ENCODE peak calls at places on chromosomes 13 and 19, in four cellular contexts. X is HepG2, F is K562, G is GM12878. I is an unnamed sample.

GRCh38 chr13:24713022-24713421 is 32.8 kb downstream of the ATP12A start:
- DNase-seq in F (no peak), X (no peak), G (no peak), I (no peak)

GRCh38 chr13:107582171-107582570 is 633.2 kb downstream of the LIG4 start:
- DNase-seq in G (no peak), F (no peak), X (no peak), I (no peak)

GRCh38 chr19:2648528-2648937 is 54.0 kb downstream of the GNG7 start:
- DNase-seq in F (peak), X (peak), G (peak), I (peak)

GRCh38 chr13:30153871-30154426 is 153.4 kb downstream of the KATNAL1 start:
- DNase-seq in F (no peak), G (no peak), X (no peak), I (no peak)

GRCh38 chr13:102255409-102255808 is 146.4 kb downstream of the FGF14 start:
- DNase-seq in G (no peak), F (no peak), X (no peak), I (no peak)

GRCh38 chr13:59744747-59745394 is 418.9 kb downstream of the DIAPH3 start:
- DNase-seq in F (no peak), X (no peak), G (no peak), I (no peak)

GRCh38 chr19:3778899-3779723 is 7.1 kb downstream of the MATK start:
- DNase-seq in X (no peak), G (no peak), F (peak), I (no peak)

GRCh38 chr13:31697290-31697689 is 42.0 kb upstream of the RXFP2 start:
- DNase-seq in F (no peak), G (no peak), X (no peak), I (no peak)

GRCh38 chr19:1417145-1417544 is 9.8 kb downstream of the DAZAP1 start:
- DNase-seq in G (no peak), X (no peak), F (no peak), I (no peak)

GRCh38 chr13:92265408-92265807 is 867.0 kb downstream of the GPC5 start:
- DNase-seq in X (no peak), F (no peak), G (no peak), I (no peak)

GRCh38 chr19:40785526-40785925 is 7.5 kb downstream of the RAB4B start:
- DNase-seq in X (no peak), G (no peak), F (no peak), I (no peak)

GRCh38 chr19:5927439-5927821 is 13.4 kb downstream of the CAPS start:
- DNase-seq in G (peak), F (no peak), X (no peak), I (no peak)

GRCh38 chr19:5719274-5719960 is 529 bp downstream of the LONP1 start:
- DNase-seq in X (no peak), F (peak), G (no peak), I (no peak)

GRCh38 chr19:3363841-3364500 is 2.4 kb upstream of the NFIC start:
- DNase-seq in F (no peak), G (no peak), X (no peak), I (no peak)

GRCh38 chr13:30004204-30004603 is 153.8 kb upstream of the UBL3 start:
- DNase-seq in F (no peak), G (no peak), X (no peak), I (no peak)

GRCh38 chr13:24033527-24034302 is 126.8 kb upstream of the SPATA13 start:
- DNase-seq in F (no peak), G (no peak), X (no peak), I (no peak)

GRCh38 chr13:97179501-97179900 is 42.6 kb upstream of the MBNL2 start:
- DNase-seq in G (no peak), X (no peak), F (no peak), I (no peak)

GRCh38 chr13:43675577-43675976 is 111.2 kb downstream of the ENOX1 start:
- DNase-seq in F (no peak), G (no peak), X (no peak), I (no peak)

GRCh38 chr13:108220042-108220441 is 1.9 kb downstream of the ABHD13 start:
- DNase-seq in G (no peak), F (peak), X (peak), I (no peak)

GRCh38 chr13:41029629-41030028 is 10.5 kb upstream of the ELF1 start:
- DNase-seq in G (no peak), X (no peak), F (no peak), I (no peak)

GRCh38 chr19:14085309-14085995 is at the start of gene C19orf67:
- DNase-seq in G (no peak), X (no peak), F (peak), I (no peak)

GRCh38 chr13:94481966-94482365 is 2.5 kb upstream of the DCT start:
- DNase-seq in F (no peak), G (no peak), X (peak), I (peak)

GRCh38 chr19:37953125-37953524 is 46.1 kb downstream of the SIPA1L3 start:
- DNase-seq in F (no peak), X (no peak), G (no peak), I (no peak)

GRCh38 chr19:13260883-13261653 is 110.9 kb downstream of the IER2 start:
- DNase-seq in X (no peak), F (peak), G (peak), I (peak)

GRCh38 chr19:32750441-32751055 is 31.0 kb downstream of the TDRD12 start:
- DNase-seq in F (no peak), X (no peak), G (no peak), I (no peak)

GRCh38 chr19:789473-790052 is 7.7 kb upstream of the PTBP1 start:
- DNase-seq in G (no peak), F (peak), X (peak), I (no peak)

GRCh38 chr19:43700368-43701015 is 15.4 kb upstream of the IRGC start:
- DNase-seq in X (no peak), F (no peak), G (no peak), I (no peak)

GRCh38 chr13:23656637-23657036 is 86.4 kb downstream of the TNFRSF19 start:
- DNase-seq in X (peak), F (peak), G (no peak), I (no peak)

GRCh38 chr19:5131031-5131865 is 162.3 kb downstream of the KDM4B start:
- DNase-seq in G (peak), F (no peak), X (no peak), I (no peak)

GRCh38 chr13:82356667-82357066 is 1525.6 kb downstream of the SLITRK1 start:
- DNase-seq in F (no peak), X (no peak), G (no peak), I (peak)

GRCh38 chr19:40266912-40267600 is 18.1 kb downstream of the AKT2 start:
- DNase-seq in G (no peak), F (peak), X (no peak), I (no peak)

GRCh38 chr19:43544077-43544476 is 11.1 kb downstream of the ZNF575 start:
- DNase-seq in G (no peak), F (no peak), X (no peak), I (no peak)

DNA sequence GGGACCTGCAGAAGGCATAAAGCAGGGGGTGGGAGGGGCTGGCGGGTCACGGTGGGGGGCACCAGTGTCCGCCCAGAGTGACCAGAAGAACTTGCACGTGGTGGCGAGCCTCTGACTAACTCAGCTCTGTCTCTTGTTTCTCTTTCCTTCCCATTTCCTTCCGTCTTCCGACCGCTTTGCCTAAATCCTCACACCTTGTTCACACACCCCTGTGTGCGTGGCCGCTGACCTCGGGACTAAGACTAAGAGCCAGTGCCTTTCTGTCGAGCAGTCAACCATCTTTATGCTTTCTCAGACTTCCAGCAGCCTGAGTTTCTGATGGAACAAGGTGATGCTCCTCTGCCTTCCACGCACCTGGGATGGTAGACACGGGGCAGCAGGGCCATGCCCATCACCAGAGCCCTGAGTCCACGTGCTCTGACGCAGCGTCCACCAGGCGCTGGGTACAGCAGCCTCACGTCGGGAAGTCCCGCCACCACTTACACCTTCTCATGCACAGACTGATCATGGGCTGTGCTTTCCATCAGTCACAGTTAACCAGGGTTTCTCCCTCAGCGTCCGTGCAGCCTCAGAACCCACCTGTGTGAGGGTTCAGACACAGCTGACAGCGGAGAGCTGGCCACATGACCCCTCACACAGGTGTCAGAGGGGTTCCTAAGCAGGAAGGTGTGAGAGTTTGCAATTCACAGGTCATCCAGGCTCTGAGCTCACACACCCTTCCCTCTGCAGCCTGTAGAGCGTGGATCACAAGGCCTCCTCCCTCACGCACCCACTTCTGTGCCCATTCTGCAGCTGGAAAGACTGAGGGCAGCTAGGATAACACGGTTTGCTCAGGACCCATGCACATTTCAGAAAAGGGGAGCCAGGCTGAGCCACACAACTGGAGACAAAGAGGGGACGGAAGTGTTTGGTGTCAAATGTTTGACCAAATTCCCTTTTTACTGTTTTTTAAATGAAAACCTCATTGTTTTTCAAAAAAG is 90.7 kb upstream of the MCF2L start:
- DNase-seq in X (no peak), F (no peak), G (no peak), I (no peak)
- TF ChIP-seq JUNB in X (no peak), F (no peak), G (no peak), I (no peak)

GRCh38 chr19:48965806-48966540 is 864 bp downstream of the FTL start:
- DNase-seq in G (peak), X (peak), F (peak), I (peak)
- TF ChIP-seq USF2 in G (no peak), X (no peak), F (no peak), I (no peak)

GRCh38 chr13:35279500-35279899 is 197.0 kb downstream of the MAB21L1 start:
- DNase-seq in F (no peak), X (peak), G (no peak), I (no peak)

GRCh38 chr13:35285677-35286076 is 190.8 kb downstream of the MAB21L1 start:
- DNase-seq in G (no peak), F (no peak), X (no peak), I (no peak)

GRCh38 chr13:35278917-35279316 is 197.6 kb downstream of the MAB21L1 start:
- DNase-seq in G (no peak), F (no peak), X (no peak), I (no peak)

GRCh38 chr13:35283856-35284255 is 192.6 kb downstream of the MAB21L1 start:
- DNase-seq in X (peak), F (no peak), G (no peak), I (no peak)
- TF ChIP-seq JUNB in X (no peak), F (no peak), G (no peak), I (no peak)

DNA sequence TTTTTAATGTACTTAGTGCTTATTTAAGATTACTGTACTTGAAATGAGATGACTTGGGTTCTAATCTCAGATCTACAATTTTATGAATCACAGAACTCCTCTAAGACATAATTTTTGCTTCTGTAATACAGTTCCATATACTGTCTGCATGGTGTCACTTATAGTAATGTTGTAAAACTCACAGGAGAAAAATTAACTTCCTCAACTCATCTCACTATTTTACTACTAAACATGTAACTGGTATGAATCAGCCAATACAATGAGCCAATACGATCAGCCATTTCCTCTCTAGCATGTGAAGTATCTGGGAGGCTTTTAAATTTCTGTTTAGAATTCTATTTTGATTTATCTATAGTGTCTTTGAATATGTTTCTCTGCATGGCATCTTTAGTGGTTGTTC is 85.3 kb downstream of the NHLRC3 start:
- DNase-seq in F (no peak), G (no peak), X (no peak), I (no peak)
- TF ChIP-seq USF2 in F (no peak), G (no peak), X (no peak), I (no peak)

GRCh38 chr13:111853146-111853545 is 213.8 kb upstream of the SOX1 start:
- DNase-seq in X (no peak), G (no peak), F (no peak), I (no peak)

GRCh38 chr13:111854403-111854802 is 212.5 kb upstream of the SOX1 start:
- DNase-seq in X (no peak), G (no peak), F (no peak), I (no peak)

GRCh38 chr13:111855016-111855590 is 211.8 kb upstream of the SOX1 start:
- DNase-seq in F (no peak), G (no peak), X (no peak), I (no peak)

GRCh38 chr13:111852701-111853100 is 214.2 kb upstream of the SOX1 start:
- DNase-seq in G (no peak), X (no peak), F (no peak), I (no peak)

GRCh38 chr13:111853766-111854165 is 213.2 kb upstream of the SOX1 start:
- DNase-seq in G (no peak), F (no peak), X (no peak), I (no peak)
- TF ChIP-seq JUNB in G (no peak), F (no peak), X (no peak), I (no peak)

GRCh38 chr19:34347561-34348165 is 17.3 kb upstream of the GPI start:
- DNase-seq in G (no peak), X (no peak), F (no peak), I (no peak)
- TF ChIP-seq USF2 in G (no peak), X (no peak), F (no peak), I (no peak)

DNA sequence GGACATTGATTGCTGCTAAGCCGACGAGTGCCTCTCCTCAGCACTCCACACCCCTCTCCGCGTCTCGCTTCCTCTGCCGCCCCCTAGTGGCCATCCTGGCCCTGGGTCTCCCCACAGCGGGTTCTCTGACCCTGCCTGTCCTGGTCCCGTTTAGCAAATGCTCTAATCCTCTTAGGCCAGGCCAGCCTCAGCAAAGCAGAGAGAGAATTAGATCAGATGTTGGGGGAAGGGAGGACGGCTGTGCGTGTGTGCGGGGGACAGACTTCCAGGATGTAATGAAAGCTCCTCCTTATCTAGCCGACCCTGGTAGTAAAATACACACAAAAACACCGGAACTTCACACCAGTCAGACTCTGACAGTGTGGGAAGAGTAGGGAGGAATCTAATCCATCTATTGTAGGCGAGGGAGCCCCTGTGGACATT is 4.5 kb downstream of the TPRX2 start:
- DNase-seq in F (peak), X (peak), G (no peak), I (peak)
- TF ChIP-seq JUNB in F (no peak), X (no peak), G (no peak), I (no peak)

GRCh38 chr13:46738055-46738454 is 58.9 kb downstream of the ESD start:
- DNase-seq in X (no peak), F (no peak), G (no peak), I (no peak)

GRCh38 chr13:46739447-46740125 is 57.4 kb downstream of the ESD start:
- DNase-seq in G (no peak), X (no peak), F (no peak), I (no peak)

GRCh38 chr13:46731535-46731934 is 65.4 kb downstream of the ESD start:
- DNase-seq in X (no peak), G (no peak), F (no peak), I (no peak)

GRCh38 chr13:46736568-46736967 is 60.4 kb downstream of the ESD start:
- DNase-seq in F (no peak), G (no peak), X (no peak), I (no peak)

GRCh38 chr13:46735425-46735824 is 61.5 kb downstream of the ESD start:
- DNase-seq in F (no peak), G (no peak), X (no peak), I (no peak)
- TF ChIP-seq USF2 in F (no peak), G (no peak), X (no peak), I (no peak)

DNA sequence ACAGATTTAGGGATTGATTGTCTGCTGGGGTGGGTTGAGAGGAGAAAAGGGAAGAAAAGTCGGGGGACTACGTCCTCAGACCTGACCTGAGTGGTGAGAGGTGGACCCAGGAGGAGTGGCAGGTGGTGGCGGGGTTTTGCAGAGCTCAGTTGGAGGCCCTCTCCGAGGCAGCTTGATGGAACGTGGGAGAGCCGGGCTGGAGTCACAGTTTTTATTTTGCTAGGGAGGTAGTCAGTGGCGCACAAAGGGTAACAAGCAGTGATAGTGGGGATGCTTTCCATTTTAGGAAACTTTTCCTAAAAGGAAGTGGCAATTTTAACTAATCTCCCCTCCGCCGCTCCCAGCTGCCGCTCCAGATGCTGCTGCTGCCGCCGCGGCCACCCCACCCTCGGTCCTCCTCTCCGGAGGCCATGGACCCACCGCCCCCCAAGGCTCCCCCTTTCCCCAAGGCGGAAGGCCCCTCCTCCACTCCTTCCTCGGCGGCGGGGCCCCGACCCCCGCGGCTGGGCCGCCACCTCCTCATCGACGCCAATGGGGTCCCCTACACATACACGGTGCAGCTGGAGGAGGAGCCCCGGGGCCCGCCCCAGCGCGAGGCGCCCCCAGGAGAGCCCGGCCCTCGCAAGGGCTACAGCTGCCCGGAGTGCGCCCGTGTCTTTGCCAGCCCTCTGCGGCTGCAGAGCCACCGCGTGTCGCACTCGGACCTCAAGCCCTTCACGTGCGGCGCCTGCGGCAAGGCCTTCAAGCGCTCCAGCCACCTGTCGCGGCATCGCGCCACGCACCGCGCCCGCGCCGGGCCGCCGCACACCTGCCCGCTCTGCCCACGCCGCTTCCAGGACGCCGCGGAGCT is 1.1 kb upstream of the ZNF581 start:
- DNase-seq in X (no peak), G (no peak), F (peak), I (no peak)
- TF ChIP-seq JUNB in X (no peak), G (no peak), F (no peak), I (no peak)

DNA sequence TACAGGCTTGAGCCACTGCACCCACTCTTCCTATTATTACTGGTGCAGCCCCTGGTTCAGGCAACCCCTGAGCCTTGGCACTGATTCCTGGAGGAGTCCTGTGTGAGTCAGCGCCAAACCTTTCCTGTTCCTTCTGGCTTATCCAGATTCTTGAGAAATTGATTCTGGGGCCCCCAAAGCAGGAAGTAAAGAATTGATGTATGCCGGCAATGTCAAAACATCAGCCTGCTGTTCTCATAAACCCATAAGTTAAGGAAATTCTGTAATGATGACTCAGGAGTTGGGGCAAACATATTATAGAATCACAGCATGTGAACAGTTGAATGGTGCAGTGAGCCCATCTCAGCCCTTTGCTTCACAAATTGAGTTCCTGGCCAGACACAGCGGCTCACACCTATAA is 1.4 kb upstream of the OR7G3 start:
- DNase-seq in X (no peak), G (no peak), F (no peak), I (peak)
- TF ChIP-seq USF2 in X (no peak), G (no peak), F (no peak), I (no peak)